ENCODE peak calls at places on chromosomes 7 and 10, in six cellular contexts. Q is stomach, L is nephron progenitor cell, N is progenitor cell of endocrine pancreas, C is psoas muscle, W is endothelial cell. O is an unnamed sample.

GRCh38 chr10:33329178-33329577 is 5.3 kb downstream of the NRP1 start:
- DNase-seq in Q (no peak), C (no peak), L (no peak), W (no peak), N (no peak), O (no peak)

GRCh38 chr7:3399858-3400257 is 98.8 kb downstream of the SDK1 start:
- DNase-seq in L (peak; percentile 10), N (no peak), C (no peak), W (peak; percentile 58), Q (no peak), O (no peak)

GRCh38 chr10:47291682-47292081 is 8.3 kb upstream of the GDF10 start:
- DNase-seq in L (no peak), C (no peak), Q (no peak), N (no peak), W (no peak), O (no peak)

GRCh38 chr10:60728056-60728455 is 50.2 kb upstream of the CDK1 start:
- DNase-seq in Q (no peak), L (no peak), W (no peak), N (no peak), C (no peak), O (no peak)

GRCh38 chr10:102009801-102010425 is 46.1 kb downstream of the ARMH3 start:
- DNase-seq in W (peak; percentile 36), C (no peak), Q (peak; percentile 47), L (peak; percentile 34), N (peak; percentile 25), O (peak; percentile 75)

GRCh38 chr10:76026176-76026771 is 594.9 kb downstream of the LRMDA start:
- DNase-seq in C (no peak), N (no peak), L (no peak), Q (no peak), W (no peak), O (no peak)

GRCh38 chr7:83861-84632 is 108.3 kb upstream of the FAM20C start:
- DNase-seq in W (no peak), L (no peak), Q (no peak), C (no peak), N (no peak), O (peak; percentile 15)

GRCh38 chr10:123132576-123133477 is 2.9 kb upstream of the HMX3 start:
- DNase-seq in Q (peak; percentile 88), L (peak; percentile 93), C (peak; percentile 80), W (peak; percentile 94), N (peak; percentile 87), O (peak; percentile 90)

GRCh38 chr7:80057503-80057902 is 77.1 kb upstream of the GNAI1 start:
- DNase-seq in L (no peak), W (no peak), Q (no peak), N (no peak), C (no peak), O (no peak)

GRCh38 chr7:157490465-157490912 is 153.7 kb downstream of the DNAJB6 start:
- DNase-seq in N (no peak), C (no peak), L (no peak), W (no peak), Q (peak; percentile 24), O (no peak)

GRCh38 chr10:72186633-72187330 is 29.0 kb upstream of the ANAPC16 start:
- DNase-seq in L (no peak), N (no peak), C (no peak), Q (no peak), W (no peak), O (no peak)

GRCh38 chr10:116596062-116596461 is 5.3 kb downstream of the PNLIPRP1 start:
- DNase-seq in C (no peak), Q (no peak), N (no peak), L (no peak), W (no peak), O (no peak)

GRCh38 chr7:152925412-152926147 is 166.0 kb downstream of the ACTR3B start:
- DNase-seq in C (no peak), Q (no peak), W (peak; percentile 60), N (peak; percentile 58), L (peak; percentile 83), O (peak; percentile 19)

GRCh38 chr10:74913321-74913980 is 87.1 kb downstream of the KAT6B start:
- DNase-seq in W (no peak), C (no peak), L (no peak), Q (no peak), N (no peak), O (no peak)

GRCh38 chr7:84060760-84061261 is 133.8 kb downstream of the SEMA3A start:
- DNase-seq in C (no peak), L (no peak), N (no peak), Q (no peak), W (no peak), O (no peak)

GRCh38 chr7:90749774-90750173 is 153.7 kb downstream of the CDK14 start:
- DNase-seq in C (no peak), L (no peak), Q (no peak), W (no peak), N (no peak), O (peak; percentile 33)

GRCh38 chr7:156043435-156044123 is 231.3 kb upstream of the SHH start:
- DNase-seq in Q (no peak), W (no peak), N (no peak), C (no peak), L (no peak), O (no peak)

GRCh38 chr10:2980116-2980515 is 87.2 kb upstream of the PFKP start:
- DNase-seq in L (no peak), C (no peak), Q (no peak), W (no peak), N (no peak), O (no peak)

GRCh38 chr7:92824901-92825480 is 11.4 kb downstream of the CDK6 start:
- DNase-seq in C (no peak), Q (no peak), N (no peak), L (no peak), W (no peak), O (no peak)

DNA sequence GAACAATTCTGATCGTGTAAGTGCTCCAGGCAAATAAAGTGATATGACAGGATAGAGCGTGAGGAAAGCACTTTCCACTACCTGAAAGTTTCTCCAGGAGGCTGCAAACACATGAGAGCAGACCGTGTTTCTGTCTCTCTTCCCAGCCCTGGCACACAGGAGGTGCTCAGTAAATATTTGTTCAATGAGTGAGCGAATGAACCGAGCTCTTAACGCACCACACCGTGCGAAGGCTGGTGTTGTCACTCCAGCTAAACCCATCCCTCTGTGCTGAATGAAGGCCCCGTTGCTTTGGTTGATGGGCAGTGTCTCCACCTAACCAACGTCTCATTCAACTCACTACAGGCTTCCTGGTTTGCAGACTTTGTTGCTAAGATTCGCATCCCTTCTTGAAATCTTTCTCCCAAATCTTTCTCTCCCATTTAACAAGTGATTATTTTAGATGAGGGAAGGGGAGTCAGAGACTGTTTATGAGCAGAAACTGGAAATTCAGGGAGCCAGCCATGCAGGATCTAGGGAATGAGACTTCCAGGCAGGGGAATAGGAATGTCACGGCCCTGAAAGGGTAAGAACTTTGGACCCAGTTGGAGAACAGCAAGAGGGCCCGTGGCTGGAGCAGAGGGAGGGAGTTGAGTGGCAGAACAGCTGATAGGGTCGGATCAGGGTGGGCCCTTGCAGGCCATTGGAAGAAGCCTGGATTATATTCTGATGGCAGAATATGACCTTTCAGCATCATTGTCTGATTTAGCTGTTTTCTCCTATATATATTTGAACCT is 282.6 kb downstream of the CAMK1D start:
- DNase-seq in L (no peak), C (no peak), Q (no peak), N (no peak), W (no peak), O (no peak)
- TF ChIP-seq CTCF in L (no peak), C (no peak), Q (no peak), N (no peak), W (no peak), O (no peak)

GRCh38 chr7:33192695-33193291 is 63.4 kb downstream of the BBS9 start:
- DNase-seq in W (no peak), C (no peak), L (no peak), Q (no peak), N (no peak), O (no peak)

GRCh38 chr7:33190688-33191304 is 61.4 kb downstream of the BBS9 start:
- DNase-seq in L (no peak), N (no peak), Q (no peak), C (no peak), W (no peak), O (no peak)

GRCh38 chr7:33195264-33195663 is 65.9 kb downstream of the BBS9 start:
- DNase-seq in Q (no peak), N (no peak), L (no peak), W (no peak), C (no peak), O (no peak)

GRCh38 chr7:33191326-33191725 is 62.0 kb downstream of the BBS9 start:
- DNase-seq in L (no peak), C (no peak), Q (peak; percentile 26), N (no peak), W (no peak), O (peak; percentile 29)

GRCh38 chr7:33193308-33193864 is 64.0 kb downstream of the BBS9 start:
- DNase-seq in C (no peak), Q (no peak), N (no peak), W (no peak), L (no peak), O (peak; percentile 30)
- TF ChIP-seq CTCF in C (no peak), Q (no peak), N (no peak), W (no peak), L (no peak), O (no peak)

DNA sequence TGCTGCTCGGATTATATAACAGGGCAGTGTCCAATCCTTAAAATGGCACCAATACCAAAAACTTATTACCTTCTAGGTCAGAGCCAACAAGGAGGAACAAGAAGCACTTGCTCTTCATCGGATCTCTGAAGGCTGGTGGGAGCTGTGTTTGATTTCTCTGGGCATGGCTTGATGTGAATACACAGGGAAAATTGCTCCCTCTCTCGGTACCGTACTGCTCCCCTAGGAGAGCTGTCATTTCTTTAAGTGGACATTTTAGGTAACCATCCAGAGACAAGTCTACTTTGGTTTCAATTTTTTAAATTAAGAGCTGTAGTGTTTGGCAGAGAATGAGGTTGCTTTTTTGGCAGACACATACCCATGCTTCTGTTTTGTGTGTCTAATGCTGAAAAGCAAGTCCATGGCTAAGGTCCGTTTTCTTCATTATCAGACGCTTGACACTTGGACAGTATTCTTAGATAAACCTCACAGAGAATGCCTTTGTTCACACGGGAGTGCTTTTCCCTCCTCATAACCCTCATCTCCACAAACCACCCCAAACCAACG is 61.2 kb upstream of the TRIL start:
- DNase-seq in C (no peak), Q (no peak), N (no peak), W (no peak), L (no peak), O (no peak)
- TF ChIP-seq CTCF in C (peak; percentile 24), Q (no peak), N (no peak), W (no peak), L (no peak), O (no peak)

DNA sequence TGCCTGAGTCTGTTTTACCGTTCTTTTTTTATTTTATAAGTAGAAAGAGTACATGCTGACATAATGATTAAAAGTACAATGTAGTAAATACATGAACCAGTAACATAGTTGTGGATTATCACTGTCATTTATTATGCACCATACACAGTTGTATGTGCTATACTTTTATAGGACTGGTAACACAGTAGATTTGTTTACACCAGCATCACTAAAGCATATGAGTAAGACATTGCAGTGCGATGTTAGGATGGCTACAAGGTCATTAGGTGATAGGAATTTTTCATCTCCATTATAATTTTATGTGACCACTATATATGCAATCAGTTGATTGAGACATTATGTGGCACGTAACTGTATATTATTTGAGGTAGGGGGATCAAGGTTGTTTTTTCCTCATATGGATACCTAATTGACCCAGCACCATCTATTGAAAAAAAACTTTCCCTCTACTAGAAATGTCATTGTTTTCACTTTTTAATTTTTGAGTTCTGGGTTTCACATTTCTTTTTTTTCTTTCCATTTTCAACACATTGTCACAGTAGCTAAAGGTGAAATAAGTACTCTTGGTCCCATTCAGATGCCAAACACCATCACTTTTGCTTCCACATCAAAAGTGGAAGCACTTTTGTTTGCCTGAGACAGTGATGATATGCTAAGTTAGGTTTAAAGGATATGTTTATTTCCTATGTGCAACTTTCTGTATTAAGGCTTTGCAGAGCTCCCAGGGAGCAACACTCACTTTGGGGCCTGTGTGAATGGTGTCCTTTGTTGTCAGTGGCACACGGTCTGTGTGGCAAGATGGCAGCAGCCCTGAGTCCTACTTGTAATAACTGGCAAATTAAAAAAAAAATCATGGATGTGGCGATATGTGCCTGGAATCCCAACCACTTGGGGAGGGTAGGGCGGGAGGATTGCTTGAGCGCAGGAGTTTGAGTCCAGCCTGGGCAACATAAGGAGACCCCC is 17.1 kb downstream of the UBE2D1 start:
- DNase-seq in Q (no peak), N (no peak), C (no peak), W (no peak), L (no peak), O (no peak)
- TF ChIP-seq CTCF in Q (no peak), N (no peak), C (no peak), W (no peak), L (no peak), O (no peak)